ENCODE peak calls at places on chromosomes 13 and 19, in nine cellular contexts. One of them, this sample, is unnamed.

GRCh38 chr19:38713227-38713649 is 31.0 kb downstream of the CAPN12 start:
- DNase-seq in OCI-M1: no peak
- DNase-seq in GM04503: no peak
- DNase-seq in heart left ventricle: peak; percentile 63
- DNase-seq in stimulated activated CD8-positive, alpha-beta memory T cell treated with anti-CD3 and anti-CD28 coated beads, Interleukin-4, amount 100 ng/mL, for 48 hours: no peak
- DNase-seq in pulmonary artery endothelial cell: no peak
- DNase-seq in NCI-H748 treated with DMSO at 0.1 percent for 48 hours: no peak
- DNase-seq in iris pigment epithelial cell: peak; percentile 49
- DNase-seq in NCI-H69: no peak
- DNase-seq in this sample: no peak

GRCh38 chr13:19817510-19818158 is 34.9 kb upstream of the PSPC1 start:
- DNase-seq in stimulated activated CD8-positive, alpha-beta memory T cell treated with anti-CD3 and anti-CD28 coated beads, Interleukin-4, amount 100 ng/mL, for 48 hours: no peak
- DNase-seq in pulmonary artery endothelial cell: no peak
- DNase-seq in GM04503: no peak
- DNase-seq in NCI-H69: no peak
- DNase-seq in OCI-M1: no peak
- DNase-seq in NCI-H748 treated with DMSO at 0.1 percent for 48 hours: no peak
- DNase-seq in heart left ventricle: no peak
- DNase-seq in iris pigment epithelial cell: no peak
- DNase-seq in this sample: no peak

GRCh38 chr19:40632311-40633036 is 31.3 kb downstream of the LTBP4 start:
- DNase-seq in OCI-M1: no peak
- DNase-seq in heart left ventricle: no peak
- DNase-seq in iris pigment epithelial cell: no peak
- DNase-seq in GM04503: no peak
- DNase-seq in NCI-H69: no peak
- DNase-seq in stimulated activated CD8-positive, alpha-beta memory T cell treated with anti-CD3 and anti-CD28 coated beads, Interleukin-4, amount 100 ng/mL, for 48 hours: no peak
- DNase-seq in NCI-H748 treated with DMSO at 0.1 percent for 48 hours: no peak
- DNase-seq in pulmonary artery endothelial cell: no peak
- DNase-seq in this sample: no peak

GRCh38 chr13:52344108-52344507 is 61.9 kb downstream of the THSD1 start:
- DNase-seq in NCI-H69: no peak
- DNase-seq in heart left ventricle: no peak
- DNase-seq in iris pigment epithelial cell: no peak
- DNase-seq in GM04503: no peak
- DNase-seq in OCI-M1: no peak
- DNase-seq in pulmonary artery endothelial cell: no peak
- DNase-seq in stimulated activated CD8-positive, alpha-beta memory T cell treated with anti-CD3 and anti-CD28 coated beads, Interleukin-4, amount 100 ng/mL, for 48 hours: no peak
- DNase-seq in NCI-H748 treated with DMSO at 0.1 percent for 48 hours: no peak
- DNase-seq in this sample: no peak

GRCh38 chr19:28585796-28586195 is 627.2 kb downstream of the UQCRFS1 start:
- DNase-seq in heart left ventricle: no peak
- DNase-seq in NCI-H748 treated with DMSO at 0.1 percent for 48 hours: no peak
- DNase-seq in GM04503: no peak
- DNase-seq in OCI-M1: no peak
- DNase-seq in pulmonary artery endothelial cell: no peak
- DNase-seq in stimulated activated CD8-positive, alpha-beta memory T cell treated with anti-CD3 and anti-CD28 coated beads, Interleukin-4, amount 100 ng/mL, for 48 hours: no peak
- DNase-seq in NCI-H69: no peak
- DNase-seq in iris pigment epithelial cell: no peak
- DNase-seq in this sample: no peak

GRCh38 chr13:108944760-108945159 is 315.3 kb downstream of the MYO16 start:
- DNase-seq in iris pigment epithelial cell: peak; percentile 89
- DNase-seq in stimulated activated CD8-positive, alpha-beta memory T cell treated with anti-CD3 and anti-CD28 coated beads, Interleukin-4, amount 100 ng/mL, for 48 hours: no peak
- DNase-seq in pulmonary artery endothelial cell: no peak
- DNase-seq in NCI-H748 treated with DMSO at 0.1 percent for 48 hours: no peak
- DNase-seq in heart left ventricle: no peak
- DNase-seq in GM04503: peak; percentile 51
- DNase-seq in NCI-H69: no peak
- DNase-seq in OCI-M1: no peak
- DNase-seq in this sample: no peak

GRCh38 chr13:109760372-109760771 is 26.0 kb downstream of the IRS2 start:
- DNase-seq in OCI-M1: no peak
- DNase-seq in heart left ventricle: no peak
- DNase-seq in NCI-H69: no peak
- DNase-seq in GM04503: no peak
- DNase-seq in iris pigment epithelial cell: no peak
- DNase-seq in stimulated activated CD8-positive, alpha-beta memory T cell treated with anti-CD3 and anti-CD28 coated beads, Interleukin-4, amount 100 ng/mL, for 48 hours: no peak
- DNase-seq in pulmonary artery endothelial cell: no peak
- DNase-seq in NCI-H748 treated with DMSO at 0.1 percent for 48 hours: no peak
- DNase-seq in this sample: no peak

GRCh38 chr19:57103573-57104277 is 16.1 kb upstream of the USP29 start:
- DNase-seq in GM04503: peak; percentile 21
- DNase-seq in NCI-H748 treated with DMSO at 0.1 percent for 48 hours: peak; percentile 6
- DNase-seq in heart left ventricle: peak; percentile 43
- DNase-seq in iris pigment epithelial cell: peak; percentile 62
- DNase-seq in NCI-H69: peak; percentile 64
- DNase-seq in OCI-M1: peak; percentile 85
- DNase-seq in pulmonary artery endothelial cell: peak; percentile 5
- DNase-seq in stimulated activated CD8-positive, alpha-beta memory T cell treated with anti-CD3 and anti-CD28 coated beads, Interleukin-4, amount 100 ng/mL, for 48 hours: peak; percentile 69
- DNase-seq in this sample: peak; percentile 67

GRCh38 chr19:3304871-3305423 is 61.4 kb upstream of the NFIC start:
- DNase-seq in stimulated activated CD8-positive, alpha-beta memory T cell treated with anti-CD3 and anti-CD28 coated beads, Interleukin-4, amount 100 ng/mL, for 48 hours: peak; percentile 91
- DNase-seq in GM04503: no peak
- DNase-seq in NCI-H69: peak; percentile 79
- DNase-seq in NCI-H748 treated with DMSO at 0.1 percent for 48 hours: peak; percentile 24
- DNase-seq in heart left ventricle: peak; percentile 54
- DNase-seq in OCI-M1: peak; percentile 77
- DNase-seq in iris pigment epithelial cell: peak; percentile 40
- DNase-seq in pulmonary artery endothelial cell: no peak
- DNase-seq in this sample: peak; percentile 90

GRCh38 chr13:27918918-27919255 is 913 bp upstream of the PDX1 start:
- DNase-seq in heart left ventricle: no peak
- DNase-seq in iris pigment epithelial cell: no peak
- DNase-seq in NCI-H748 treated with DMSO at 0.1 percent for 48 hours: no peak
- DNase-seq in OCI-M1: no peak
- DNase-seq in stimulated activated CD8-positive, alpha-beta memory T cell treated with anti-CD3 and anti-CD28 coated beads, Interleukin-4, amount 100 ng/mL, for 48 hours: no peak
- DNase-seq in NCI-H69: no peak
- DNase-seq in pulmonary artery endothelial cell: no peak
- DNase-seq in GM04503: no peak
- DNase-seq in this sample: no peak

GRCh38 chr13:42038661-42039456 is 9.6 kb upstream of the DGKH start:
- DNase-seq in iris pigment epithelial cell: no peak
- DNase-seq in stimulated activated CD8-positive, alpha-beta memory T cell treated with anti-CD3 and anti-CD28 coated beads, Interleukin-4, amount 100 ng/mL, for 48 hours: no peak
- DNase-seq in heart left ventricle: no peak
- DNase-seq in GM04503: no peak
- DNase-seq in OCI-M1: no peak
- DNase-seq in NCI-H69: no peak
- DNase-seq in pulmonary artery endothelial cell: no peak
- DNase-seq in NCI-H748 treated with DMSO at 0.1 percent for 48 hours: no peak
- DNase-seq in this sample: no peak

GRCh38 chr19:51493776-51494175 is 7.8 kb downstream of the SIGLEC12 start:
- DNase-seq in iris pigment epithelial cell: no peak
- DNase-seq in NCI-H69: no peak
- DNase-seq in stimulated activated CD8-positive, alpha-beta memory T cell treated with anti-CD3 and anti-CD28 coated beads, Interleukin-4, amount 100 ng/mL, for 48 hours: peak; percentile 12
- DNase-seq in GM04503: no peak
- DNase-seq in OCI-M1: no peak
- DNase-seq in heart left ventricle: no peak
- DNase-seq in pulmonary artery endothelial cell: no peak
- DNase-seq in NCI-H748 treated with DMSO at 0.1 percent for 48 hours: no peak
- DNase-seq in this sample: peak; percentile 57

GRCh38 chr19:7912697-7913564 is 1.7 kb upstream of the TGFBR3L start:
- DNase-seq in iris pigment epithelial cell: no peak
- DNase-seq in GM04503: no peak
- DNase-seq in pulmonary artery endothelial cell: no peak
- DNase-seq in NCI-H748 treated with DMSO at 0.1 percent for 48 hours: no peak
- DNase-seq in OCI-M1: no peak
- DNase-seq in stimulated activated CD8-positive, alpha-beta memory T cell treated with anti-CD3 and anti-CD28 coated beads, Interleukin-4, amount 100 ng/mL, for 48 hours: no peak
- DNase-seq in NCI-H69: no peak
- DNase-seq in heart left ventricle: no peak
- DNase-seq in this sample: no peak

GRCh38 chr13:44243198-44243852 is 130.3 kb upstream of the SERP2 start:
- DNase-seq in NCI-H748 treated with DMSO at 0.1 percent for 48 hours: peak; percentile 21
- DNase-seq in stimulated activated CD8-positive, alpha-beta memory T cell treated with anti-CD3 and anti-CD28 coated beads, Interleukin-4, amount 100 ng/mL, for 48 hours: peak; percentile 36
- DNase-seq in iris pigment epithelial cell: peak; percentile 55
- DNase-seq in NCI-H69: peak; percentile 61
- DNase-seq in OCI-M1: peak; percentile 87
- DNase-seq in pulmonary artery endothelial cell: peak; percentile 79
- DNase-seq in GM04503: no peak
- DNase-seq in heart left ventricle: peak; percentile 52
- DNase-seq in this sample: peak; percentile 92